ENCODE peak calls at places on chromosomes 3 and 15, in nine cellular contexts. X is activated T-cell treated with anti-CD3 and anti-CD28 coated beads, Interleukin-2, amount 50 U/mL, for 72 hours; W is AG08396; R is naive thymus-derived CD4-positive, alpha-beta T cell; Z is EH; M is substantia nigra; U is mammary epithelial cell; S is GM04503; A is iris pigment epithelial cell. T is an unnamed sample.
A peak's percentile ranks its signal among the peaks of the same experiment; 100 is the strongest.

GRCh38 chr3:190345878-190346277 is 23.6 kb upstream of the CLDN1 start:
- DNase-seq in X (no peak), W (no peak), R (no peak), Z (no peak), M (no peak), U (peak; percentile 63), S (no peak), A (peak; percentile 33), T (peak; percentile 53)

GRCh38 chr15:77546050-77546501 is 86.6 kb downstream of the LINGO1 start:
- DNase-seq in X (no peak), W (peak; percentile 87), R (no peak), Z (peak; percentile 89), M (no peak), U (peak; percentile 72), S (peak; percentile 76), A (peak; percentile 94), T (peak; percentile 85)

GRCh38 chr15:71707230-71708051 is 102.9 kb upstream of the NR2E3 start:
- DNase-seq in X (no peak), W (no peak), R (no peak), Z (peak; percentile 89), M (no peak), U (no peak), S (peak; percentile 53), A (no peak), T (peak; percentile 79)

GRCh38 chr3:195905970-195906864 is 2.1 kb downstream of the TNK2 start:
- DNase-seq in X (peak; percentile 33), W (peak; percentile 55), R (no peak), Z (peak; percentile 86), M (no peak), U (peak; percentile 77), S (no peak), A (peak; percentile 43), T (peak; percentile 79)

GRCh38 chr3:65901236-65901635 is 137.5 kb downstream of the MAGI1 start:
- DNase-seq in X (no peak), W (no peak), R (no peak), Z (peak; percentile 49), M (no peak), U (peak; percentile 56), S (no peak), A (no peak), T (no peak)

GRCh38 chr3:125622381-125622788 is 27.1 kb upstream of the OSBPL11 start:
- DNase-seq in X (no peak), W (no peak), R (no peak), Z (no peak), M (peak; percentile 71), U (no peak), S (no peak), A (no peak), T (no peak)

GRCh38 chr3:139281512-139282196 is 62.2 kb upstream of the MRPS22 start:
- DNase-seq in X (no peak), W (no peak), R (no peak), Z (peak; percentile 90), M (peak; percentile 20), U (no peak), S (peak; percentile 72), A (no peak), T (peak; percentile 47)

GRCh38 chr3:129018751-129019150 is 17.6 kb downstream of the EFCC1 start:
- DNase-seq in X (no peak), W (no peak), R (no peak), Z (no peak), M (no peak), U (no peak), S (no peak), A (no peak), T (no peak)

GRCh38 chr3:196273655-196274054 is 13.9 kb downstream of the PCYT1A start:
- DNase-seq in X (no peak), W (no peak), R (no peak), Z (no peak), M (no peak), U (no peak), S (no peak), A (no peak), T (no peak)

GRCh38 chr3:56123487-56123886 is 344.8 kb downstream of the ERC2 start:
- DNase-seq in X (no peak), W (no peak), R (no peak), Z (no peak), M (no peak), U (no peak), S (no peak), A (no peak), T (no peak)

GRCh38 chr3:59240856-59241255 is 191.0 kb upstream of the CFAP20DC start:
- DNase-seq in X (no peak), W (no peak), R (no peak), Z (no peak), M (no peak), U (no peak), S (no peak), A (no peak), T (peak; percentile 26)

GRCh38 chr3:127349501-127350171 is 61.8 kb upstream of the PRR20G start:
- DNase-seq in X (no peak), W (no peak), R (no peak), Z (no peak), M (no peak), U (no peak), S (no peak), A (no peak), T (no peak)